ENCODE peak calls at places on chromosomes 5 and 9, in nine cellular contexts. V is retinal pigment epithelial cell, R is lower leg skin, Z is cardiac muscle cell, A is astrocyte of the spinal cord, U is astrocyte of the cerebellum, E is pancreas, I is foreskin fibroblast, J is ovary. O is an unnamed sample.

GRCh38 chr9:133832836-133833235 is 94.7 kb upstream of the SARDH start:
- DNase-seq in Z (no peak), U (no peak), A (no peak), J (no peak), V (no peak), R (no peak), I (no peak), E (no peak), O (no peak)

GRCh38 chr5:72005676-72006075 is 101.6 kb upstream of the MAP1B start:
- DNase-seq in R (no peak), J (no peak), U (no peak), I (no peak), E (no peak), V (no peak), Z (no peak), A (no peak), O (no peak)

GRCh38 chr5:142466195-142466951 is 141.6 kb upstream of the SPRY4 start:
- DNase-seq in U (no peak), V (peak), I (peak), A (no peak), E (no peak), Z (peak), R (no peak), J (no peak), O (peak)

GRCh38 chr5:81066102-81066501 is 105.9 kb downstream of the RASGRF2 start:
- DNase-seq in A (no peak), R (no peak), E (no peak), Z (no peak), U (no peak), V (no peak), I (no peak), J (no peak), O (no peak)

GRCh38 chr5:27479859-27480258 is 441.5 kb upstream of the CDH9 start:
- DNase-seq in J (no peak), U (no peak), Z (no peak), V (no peak), R (no peak), A (no peak), E (no peak), I (no peak), O (no peak)

GRCh38 chr5:58773744-58774441 is 191.0 kb downstream of the RAB3C start:
- DNase-seq in J (no peak), I (no peak), E (peak), V (peak), Z (peak), U (no peak), A (no peak), R (no peak), O (no peak)

GRCh38 chr9:12784461-12785250 is 9.8 kb downstream of the LURAP1L start:
- DNase-seq in Z (peak), V (peak), E (peak), U (peak), I (peak), A (peak), R (peak), J (no peak), O (peak)

GRCh38 chr9:111036946-111037743 is 1.1 kb downstream of the LPAR1 start:
- DNase-seq in J (no peak), U (no peak), E (no peak), A (peak), Z (peak), V (no peak), R (no peak), I (no peak), O (peak)

GRCh38 chr9:133813749-133814585 is 75.8 kb upstream of the SARDH start:
- DNase-seq in A (no peak), E (no peak), Z (peak), J (no peak), I (no peak), R (no peak), V (no peak), U (no peak), O (no peak)

GRCh38 chr5:81729276-81729675 is 21.6 kb downstream of the SSBP2 start:
- DNase-seq in U (no peak), I (no peak), J (no peak), E (no peak), R (no peak), V (no peak), A (no peak), Z (no peak), O (no peak)

GRCh38 chr9:93682155-93682968 is 106.0 kb downstream of the PHF2 start:
- DNase-seq in I (peak), V (no peak), U (peak), R (peak), A (peak), J (peak), E (peak), Z (peak), O (peak)

DNA sequence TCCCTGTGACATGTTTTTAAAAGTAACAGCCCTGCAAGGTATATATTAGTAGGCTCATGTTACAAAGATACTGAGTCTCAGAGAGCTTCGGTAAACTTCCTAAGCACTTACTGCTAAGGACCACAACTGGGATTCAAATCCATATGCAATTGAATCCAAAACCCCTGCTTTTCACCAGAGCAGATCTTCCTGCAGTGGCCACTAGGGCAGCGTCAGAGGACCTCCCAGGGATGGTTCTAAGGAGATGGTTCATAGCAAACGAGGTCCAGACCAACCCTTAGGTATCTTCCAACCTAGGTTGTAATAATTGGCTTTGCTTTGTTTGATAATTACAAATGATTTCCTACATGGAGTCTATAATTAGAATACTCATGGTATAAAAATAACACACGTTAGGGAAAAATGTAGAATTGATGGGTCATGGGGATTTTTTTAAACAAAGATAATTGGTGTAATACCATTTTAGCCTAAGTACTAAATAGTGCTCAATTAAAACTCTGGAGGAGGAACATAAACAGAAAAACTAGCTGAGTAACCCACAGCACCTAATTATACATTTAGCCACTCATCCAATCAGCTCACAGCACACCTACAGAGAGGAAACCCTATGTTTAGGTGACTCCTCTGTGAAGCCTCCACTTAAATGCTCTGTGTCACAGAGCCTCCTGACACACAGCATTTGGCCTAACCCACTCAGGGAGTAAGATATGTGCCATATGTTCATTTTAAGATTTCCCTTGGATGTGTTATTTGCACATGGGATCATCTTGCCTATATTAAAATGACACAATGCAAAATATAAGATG is 10.0 kb upstream of the CAST start:
- DNase-seq in I (no peak), E (no peak), U (no peak), Z (no peak), A (no peak), V (no peak), R (no peak), J (no peak), O (no peak)
- TF ChIP-seq CTCF in I (peak), E (no peak), U (peak), Z (peak), A (peak), V (peak), R (no peak), J (no peak), O (peak)

GRCh38 chr5:68231414-68232076 is 16.0 kb downstream of the PIK3R1 start:
- DNase-seq in J (no peak), A (no peak), Z (no peak), E (no peak), U (no peak), I (no peak), V (no peak), R (no peak), O (no peak)

GRCh38 chr5:68229416-68229815 is 13.9 kb downstream of the PIK3R1 start:
- DNase-seq in R (no peak), U (no peak), A (no peak), J (no peak), V (no peak), E (no peak), I (no peak), Z (no peak), O (no peak)

GRCh38 chr5:68227532-68228160 is 12.1 kb downstream of the PIK3R1 start:
- DNase-seq in Z (no peak), R (no peak), V (no peak), A (peak), I (no peak), E (no peak), J (no peak), U (no peak), O (no peak)

GRCh38 chr5:68232272-68232671 is 16.7 kb downstream of the PIK3R1 start:
- DNase-seq in Z (no peak), V (no peak), I (no peak), U (no peak), J (no peak), E (no peak), A (no peak), R (no peak), O (no peak)

DNA sequence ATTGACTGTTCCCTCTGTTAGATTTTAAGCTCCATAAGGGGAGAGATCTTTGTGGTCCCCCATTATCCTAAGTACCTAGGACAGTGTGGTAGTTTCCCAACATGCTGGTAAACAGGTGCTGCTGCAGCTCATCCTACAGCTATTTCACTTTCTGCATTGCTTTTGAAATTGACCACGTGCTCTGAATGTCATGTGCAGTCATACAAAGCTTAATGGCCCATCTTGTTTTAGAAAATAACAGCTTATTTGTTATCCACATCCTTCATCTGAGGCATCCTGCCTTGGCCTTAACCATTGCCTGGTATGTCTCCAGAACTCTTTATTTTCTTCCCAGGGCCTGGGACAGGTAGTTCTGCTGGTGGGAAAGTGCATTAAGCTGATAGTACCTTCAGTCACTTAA is 14.7 kb downstream of the PIK3R1 start:
- DNase-seq in V (no peak), E (no peak), U (no peak), A (no peak), J (no peak), Z (no peak), R (no peak), I (no peak), O (no peak)
- H3K4me3 ChIP-seq in V (no peak), E (no peak), U (no peak), A (no peak), J (no peak), Z (no peak), R (no peak), I (no peak), O (no peak)

DNA sequence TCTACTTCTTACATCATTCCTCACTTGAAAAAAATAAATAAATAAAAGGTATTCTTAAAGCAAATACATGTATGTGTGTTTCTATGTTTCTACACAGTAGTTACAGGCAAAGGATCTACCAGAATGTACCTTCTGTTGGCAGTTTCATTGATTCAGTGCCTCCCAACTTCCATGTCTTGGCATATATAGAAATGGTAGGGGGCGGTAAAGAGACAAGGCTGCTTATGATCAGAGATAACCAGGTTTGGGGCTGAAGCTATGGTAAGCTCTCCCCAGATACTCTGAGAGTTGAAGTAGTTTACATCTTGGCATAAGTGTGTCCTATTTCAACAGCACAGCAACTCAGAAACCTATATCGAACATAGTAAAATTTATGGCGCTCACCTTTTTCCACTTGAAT is 1075.4 kb upstream of the C9orf72 start:
- DNase-seq in R (no peak), E (no peak), J (no peak), V (no peak), A (no peak), U (no peak), Z (no peak), I (no peak), O (no peak)
- TF ChIP-seq CTCF in R (no peak), E (no peak), J (no peak), V (peak), A (peak), U (no peak), Z (no peak), I (no peak), O (no peak)

GRCh38 chr5:40137223-40137622 is 542.5 kb upstream of the PTGER4 start:
- DNase-seq in V (no peak), Z (no peak), U (no peak), A (no peak), J (no peak), R (no peak), E (no peak), I (no peak), O (no peak)

DNA sequence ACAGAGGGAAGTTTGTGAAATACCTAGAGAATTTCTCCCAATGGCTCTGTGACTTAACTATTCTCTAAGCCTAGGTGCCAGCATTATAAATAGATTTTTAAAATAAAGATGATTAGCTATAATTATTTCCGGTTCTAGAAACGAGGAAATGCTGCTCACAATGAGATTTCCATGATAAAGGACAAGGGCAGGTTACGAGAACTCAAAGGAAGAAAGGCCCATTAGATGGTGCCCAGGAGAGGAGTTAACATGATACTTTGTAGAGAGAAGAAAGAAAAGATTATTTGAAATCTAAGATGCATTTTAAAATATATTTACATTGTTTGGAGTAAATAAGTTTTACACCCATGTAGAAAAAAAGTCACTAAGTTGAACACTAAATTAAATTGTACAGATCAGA is 538.3 kb upstream of the PTGER4 start:
- DNase-seq in Z (no peak), J (no peak), I (no peak), R (no peak), E (no peak), A (no peak), V (no peak), U (no peak), O (no peak)
- H3K4me3 ChIP-seq in Z (no peak), J (no peak), I (no peak), R (no peak), E (no peak), A (no peak), V (no peak), U (no peak), O (no peak)

GRCh38 chr9:70579686-70580085 is 165.2 kb upstream of the KLF9 start:
- DNase-seq in A (no peak), J (no peak), Z (no peak), I (no peak), R (no peak), V (no peak), E (no peak), U (no peak), O (no peak)
- TF ChIP-seq CTCF in A (no peak), J (no peak), Z (no peak), I (no peak), R (no peak), V (no peak), E (no peak), U (no peak), O (no peak)

GRCh38 chr5:17037751-17038150 is 101.7 kb upstream of the MYO10 start:
- DNase-seq in A (peak), U (no peak), E (no peak), R (no peak), V (no peak), I (no peak), J (no peak), Z (peak), O (peak)

GRCh38 chr5:17046320-17046719 is 110.2 kb upstream of the MYO10 start:
- DNase-seq in V (no peak), U (no peak), J (no peak), E (no peak), Z (no peak), R (no peak), I (no peak), A (no peak), O (no peak)

GRCh38 chr5:17039170-17039569 is 103.1 kb upstream of the MYO10 start:
- DNase-seq in V (no peak), Z (no peak), R (no peak), E (no peak), J (no peak), A (no peak), I (no peak), U (no peak), O (no peak)

GRCh38 chr5:17042041-17042440 is 106.0 kb upstream of the MYO10 start:
- DNase-seq in U (no peak), A (no peak), R (no peak), Z (no peak), V (no peak), E (no peak), J (no peak), I (peak), O (no peak)
- H3K4me3 ChIP-seq in U (no peak), A (no peak), R (no peak), Z (no peak), V (no peak), E (no peak), J (no peak), I (no peak), O (no peak)

DNA sequence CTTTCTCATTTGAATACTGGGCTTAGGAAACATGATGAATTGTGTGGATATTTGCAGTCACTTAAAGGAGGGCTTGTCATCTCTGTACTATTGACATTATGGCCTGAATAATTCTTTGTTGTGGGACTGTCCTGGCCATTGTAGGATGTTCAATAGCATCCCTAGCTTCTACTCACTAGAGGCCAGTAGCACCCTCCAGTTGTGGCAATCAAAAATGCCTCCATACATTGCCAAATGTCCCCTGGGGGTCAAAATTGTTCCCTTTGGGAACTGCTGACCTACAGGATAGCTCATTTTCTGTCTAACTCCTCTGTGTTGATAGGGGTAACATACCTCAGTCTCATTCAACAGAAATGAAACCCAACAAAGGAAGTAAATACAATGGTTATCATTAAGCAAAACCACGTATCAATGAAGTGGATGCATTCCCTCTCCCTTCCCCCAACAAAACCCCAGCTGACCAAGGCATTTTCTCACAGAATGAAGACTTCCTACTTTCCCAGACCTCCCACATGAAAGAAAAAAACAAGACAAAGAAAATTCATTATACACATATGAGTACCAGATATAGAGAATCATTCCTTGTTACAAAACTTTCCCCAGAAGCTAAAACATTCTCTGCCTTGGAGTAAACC is 18.1 kb downstream of the FYB1 start:
- DNase-seq in V (no peak), I (no peak), Z (no peak), U (no peak), E (no peak), R (no peak), A (no peak), J (no peak), O (no peak)
- TF ChIP-seq CTCF in V (no peak), I (no peak), Z (no peak), U (no peak), E (no peak), R (no peak), A (no peak), J (no peak), O (no peak)

GRCh38 chr9:3857673-3858072 is 331.9 kb upstream of the RFX3 start:
- DNase-seq in R (no peak), E (no peak), Z (no peak), A (peak), V (no peak), J (no peak), U (no peak), I (peak), O (peak)

GRCh38 chr9:3856592-3856991 is 330.8 kb upstream of the RFX3 start:
- DNase-seq in I (no peak), V (peak), E (no peak), U (peak), A (peak), Z (peak), R (no peak), J (no peak), O (peak)

GRCh38 chr9:3863114-3863528 is 337.3 kb upstream of the RFX3 start:
- DNase-seq in I (peak), U (peak), A (peak), R (peak), Z (peak), V (no peak), E (no peak), J (no peak), O (peak)

GRCh38 chr9:3855601-3856328 is 330.0 kb upstream of the RFX3 start:
- DNase-seq in J (no peak), V (no peak), I (no peak), R (no peak), Z (no peak), E (no peak), U (no peak), A (no peak), O (no peak)

DNA sequence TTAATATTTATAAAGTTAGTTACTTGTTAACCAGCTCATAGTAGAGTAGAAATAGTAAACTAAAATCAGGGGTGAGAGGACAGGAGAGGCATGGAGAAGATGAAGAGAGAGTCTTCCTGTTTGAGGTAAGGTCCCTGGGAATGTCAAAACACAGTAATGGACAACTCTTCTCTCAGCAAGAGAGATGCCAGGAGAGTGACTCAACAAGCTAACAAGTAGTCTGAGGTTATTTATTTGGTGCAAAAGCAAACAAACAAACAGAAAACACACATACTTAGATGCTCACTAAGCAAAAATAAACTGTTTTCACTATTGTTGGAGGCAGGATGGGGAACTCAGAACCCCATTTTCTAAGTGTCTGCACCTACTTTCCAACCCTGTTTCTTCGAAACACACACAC is 333.2 kb upstream of the RFX3 start:
- DNase-seq in I (no peak), A (peak), U (no peak), R (no peak), E (no peak), V (no peak), Z (no peak), J (no peak), O (no peak)
- H3K4me3 ChIP-seq in I (no peak), A (no peak), U (no peak), R (no peak), E (no peak), V (no peak), Z (no peak), J (no peak), O (no peak)